ENCODE peak calls at places on chromosomes 7 and 10, in eight cellular contexts. S, C, Z, A, I, N, B and H are unnamed samples.

GRCh38 chr10:79487296-79488194 is 24.8 kb upstream of the EIF5AL1 start:
- DNase-seq in S (peak; percentile 96), C (peak; percentile 4), Z (peak; percentile 39), A (peak; percentile 61), I (peak; percentile 59), N (no peak), B (peak; percentile 68), H (peak; percentile 71)

GRCh38 chr7:110413038-110413437 is 677.9 kb upstream of the LRRN3 start:
- DNase-seq in S (no peak), C (no peak), Z (no peak), A (no peak), I (no peak), N (no peak), B (no peak), H (no peak)

GRCh38 chr7:73715648-73716317 is 3.7 kb downstream of the STX1A start:
- DNase-seq in S (no peak), C (no peak), Z (no peak), A (no peak), I (no peak), N (no peak), B (peak; percentile 58), H (no peak)

GRCh38 chr10:79403441-79404230 is 41.8 kb downstream of the ZCCHC24 start:
- DNase-seq in S (peak; percentile 79), C (no peak), Z (peak; percentile 29), A (peak; percentile 61), I (peak; percentile 73), N (peak; percentile 85), B (no peak), H (peak; percentile 65)

GRCh38 chr10:43781480-43782361 is 133.0 kb upstream of the ZNF32 start:
- DNase-seq in S (peak; percentile 18), C (no peak), Z (no peak), A (no peak), I (no peak), N (no peak), B (peak; percentile 57), H (no peak)

GRCh38 chr10:115084434-115084833 is 8.7 kb upstream of the ATRNL1 start:
- DNase-seq in S (no peak), C (no peak), Z (no peak), A (no peak), I (no peak), N (no peak), B (no peak), H (no peak)

GRCh38 chr7:85041599-85042216 is 145.1 kb downstream of the SEMA3D start:
- DNase-seq in S (peak; percentile 70), C (no peak), Z (peak; percentile 55), A (peak; percentile 23), I (peak; percentile 58), N (no peak), B (peak; percentile 76), H (peak; percentile 71)

GRCh38 chr7:8442814-8443304 is 9.4 kb downstream of the NXPH1 start:
- DNase-seq in S (peak; percentile 87), C (no peak), Z (peak; percentile 61), A (no peak), I (peak; percentile 39), N (peak; percentile 71), B (peak; percentile 69), H (peak; percentile 82)

GRCh38 chr7:142927085-142927745 is 6.3 kb downstream of the TRPV5 start:
- DNase-seq in S (no peak), C (no peak), Z (no peak), A (no peak), I (no peak), N (no peak), B (peak; percentile 50), H (no peak)

GRCh38 chr10:43905502-43906236 is 257.0 kb upstream of the ZNF32 start:
- DNase-seq in S (no peak), C (no peak), Z (no peak), A (no peak), I (peak; percentile 65), N (no peak), B (peak; percentile 27), H (no peak)

GRCh38 chr7:134512271-134512670 is 15.1 kb upstream of the AKR1B10 start:
- DNase-seq in S (no peak), C (no peak), Z (no peak), A (no peak), I (no peak), N (no peak), B (no peak), H (no peak)

GRCh38 chr10:107915277-107915634 is 750.8 kb upstream of the SORCS1 start:
- DNase-seq in S (peak; percentile 20), C (no peak), Z (no peak), A (no peak), I (no peak), N (no peak), B (peak; percentile 19), H (no peak)

GRCh38 chr7:4792537-4793126 is 17.2 kb downstream of the AP5Z1 start:
- DNase-seq in S (peak; percentile 36), C (no peak), Z (peak; percentile 45), A (no peak), I (no peak), N (peak; percentile 88), B (peak; percentile 45), H (no peak)

GRCh38 chr7:87475359-87476178 is at the start of gene ABCB4:
- DNase-seq in S (no peak), C (no peak), Z (peak; percentile 40), A (no peak), I (peak; percentile 7), N (peak; percentile 74), B (peak; percentile 3), H (peak; percentile 59)

DNA sequence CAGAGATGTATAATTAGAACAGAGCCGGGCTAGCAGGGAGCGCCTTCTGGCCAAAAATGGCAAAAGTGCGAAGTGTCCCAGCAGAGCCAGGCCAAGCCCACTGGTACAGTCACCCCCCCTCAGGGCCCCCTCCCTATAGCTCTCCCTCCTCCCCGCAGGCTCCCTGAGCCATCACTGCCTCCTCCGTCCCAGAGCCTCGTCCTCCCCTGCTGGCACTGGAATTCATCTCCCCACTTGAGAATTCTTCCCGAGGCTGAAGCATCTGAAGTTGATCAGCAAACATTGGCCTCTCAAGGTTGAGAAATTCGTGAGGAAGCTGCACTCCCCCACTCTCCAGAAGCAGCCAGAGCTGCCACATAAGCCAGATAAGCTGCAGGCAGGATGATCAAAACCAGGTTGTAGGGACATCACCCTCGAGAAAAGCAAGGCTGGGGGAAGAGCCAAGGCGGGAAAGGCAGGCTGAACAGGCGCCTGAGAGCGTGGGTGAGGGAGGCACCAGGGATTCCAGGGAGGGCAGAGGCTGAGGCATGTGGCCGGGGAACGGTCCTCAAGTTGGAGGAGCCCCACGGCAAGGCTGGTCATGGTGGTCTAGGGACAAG is 23.4 kb downstream of the CAMK2G start:
- DNase-seq in S (peak; percentile 92), C (no peak), Z (no peak), A (peak; percentile 93), I (peak; percentile 33), N (no peak), B (peak; percentile 27), H (peak; percentile 86)
- H3K36me3 ChIP-seq in S (peaks cover 7% of the 10 kb centered on the region), C (peaks cover 77% of the 10 kb centered on the region), Z (peaks cover 3% of the 10 kb centered on the region), A (no peaks in the 10 kb centered on the region), I (no peaks in the 10 kb centered on the region), N (peaks cover 40% of the 10 kb centered on the region), B (no peaks in the 10 kb centered on the region), H (peaks cover 51% of the 10 kb centered on the region)

GRCh38 chr7:17370901-17371550 is 72.6 kb downstream of the AHR start:
- DNase-seq in S (no peak), C (no peak), Z (no peak), A (no peak), I (no peak), N (no peak), B (no peak), H (no peak)
- H3K4me3 ChIP-seq in S (no peak overlapping the region), C (no peak overlapping the region), Z (no peak overlapping the region), A (no peak overlapping the region), I (no peak overlapping the region), N (no peak overlapping the region), B (no peak overlapping the region), H (no peak overlapping the region)

GRCh38 chr7:32582036-32582435 is 86.7 kb downstream of the AVL9 start:
- DNase-seq in S (no peak), C (no peak), Z (no peak), A (no peak), I (no peak), N (no peak), B (no peak), H (no peak)
- H3K36me3 ChIP-seq in S (peaks cover 7% of the 10 kb centered on the region), C (peaks cover 56% of the 10 kb centered on the region), Z (peaks cover 5% of the 10 kb centered on the region), A (no peaks in the 10 kb centered on the region), I (no peaks in the 10 kb centered on the region), N (peaks cover 49% of the 10 kb centered on the region), B (no peaks in the 10 kb centered on the region), H (peaks cover 85% of the 10 kb centered on the region)

DNA sequence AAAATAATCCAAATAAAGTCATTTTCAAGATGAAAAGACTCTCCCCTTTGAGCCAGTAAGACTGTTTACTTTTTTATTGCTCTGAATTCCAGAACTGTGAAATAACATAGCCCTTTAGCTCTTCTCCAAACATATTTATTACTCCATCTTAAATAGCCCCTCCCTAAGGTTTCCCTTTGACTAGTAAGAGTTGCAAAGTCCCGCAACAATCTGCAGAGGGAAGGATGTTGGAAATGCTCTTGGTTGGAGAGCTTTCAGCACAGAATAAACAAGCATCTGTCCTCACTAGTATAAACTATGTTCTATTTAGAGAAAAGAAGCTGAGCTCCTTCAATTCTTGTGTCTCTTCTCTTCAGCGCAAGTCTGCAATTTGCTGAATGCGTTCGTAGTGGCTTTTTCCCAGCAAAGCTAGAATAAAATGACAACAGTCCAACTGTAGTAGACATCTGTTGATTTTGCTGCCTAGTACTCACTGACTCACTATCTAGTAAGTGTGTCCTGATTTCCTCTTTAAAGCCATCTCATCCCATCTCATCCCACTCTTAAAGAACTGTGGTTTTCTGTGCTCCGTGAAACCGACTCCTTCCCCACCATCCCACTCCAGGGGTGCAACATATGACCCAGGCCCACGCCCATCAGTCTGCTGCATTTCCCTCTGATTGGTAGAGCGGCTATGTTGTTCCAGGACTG is 104.0 kb downstream of the FAM107B start:
- DNase-seq in S (no peak), C (no peak), Z (no peak), A (peak; percentile 45), I (no peak), N (no peak), B (no peak), H (no peak)
- H3K4me3 ChIP-seq in S (no peak overlapping the region), C (no peak overlapping the region), Z (no peak overlapping the region), A (no peak overlapping the region), I (no peak overlapping the region), N (no peak overlapping the region), B (no peak overlapping the region), H (no peak overlapping the region)

DNA sequence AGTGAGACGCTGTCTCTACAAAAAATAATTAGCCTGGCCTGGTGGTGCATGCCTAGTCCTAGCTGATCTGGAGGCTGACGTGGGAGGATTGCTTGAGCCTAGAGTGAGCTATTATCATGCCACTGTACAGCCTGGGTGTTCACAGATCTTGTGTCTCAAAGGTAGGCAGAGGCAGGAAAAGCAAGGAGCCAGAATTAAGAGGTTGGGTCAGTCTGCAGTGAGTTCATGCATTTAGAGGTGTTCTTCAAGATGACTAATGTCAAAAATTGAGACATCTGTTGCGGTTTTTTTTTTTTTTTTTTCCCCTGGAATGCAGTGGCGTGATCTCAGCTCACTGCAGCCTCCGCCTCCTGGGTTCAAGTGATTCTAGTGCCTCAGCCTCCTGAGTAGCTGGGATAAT is 5.4 kb downstream of the PPIA start:
- DNase-seq in S (no peak), C (no peak), Z (no peak), A (no peak), I (no peak), N (no peak), B (no peak), H (no peak)
- H3K36me3 ChIP-seq in S (peaks cover 25% of the 10 kb centered on the region), C (peaks cover 54% of the 10 kb centered on the region), Z (peaks cover 13% of the 10 kb centered on the region), A (no peaks in the 10 kb centered on the region), I (no peaks in the 10 kb centered on the region), N (peaks cover 43% of the 10 kb centered on the region), B (peaks cover 12% of the 10 kb centered on the region), H (peaks cover 69% of the 10 kb centered on the region)